ENCODE peak calls at places on chromosomes 16 and 17, in eight cellular contexts. M is PC-3, U is spleen, G is tibial artery, X is fibroblast of lung, W is tibial nerve, E is brain microvascular endothelial cell, D is OCI-LY7. Z is an unnamed sample.

GRCh38 chr17:45098869-45099616 is 33.3 kb downstream of the PLCD3 start:
- DNase-seq in M (peak; percentile 92), U (peak; percentile 93), G (peak; percentile 91), X (peak; percentile 58), W (peak; percentile 93), E (peak; percentile 60), D (peak; percentile 78), Z (peak; percentile 98)

GRCh38 chr17:44636562-44636961 is 19.7 kb upstream of the MEIOC start:
- DNase-seq in M (peak; percentile 68), U (no peak), G (no peak), X (peak; percentile 41), W (no peak), E (peak; percentile 11), D (peak; percentile 45), Z (peak; percentile 61)

GRCh38 chr17:15918661-15919259 is 26.2 kb upstream of the ADORA2B start:
- DNase-seq in M (peak; percentile 75), U (no peak), G (no peak), X (no peak), W (no peak), E (no peak), D (no peak), Z (no peak)

GRCh38 chr16:47885489-47885888 is 270.3 kb downstream of the ABCC12 start:
- DNase-seq in M (no peak), U (no peak), G (no peak), X (no peak), W (no peak), E (no peak), D (no peak), Z (no peak)

GRCh38 chr17:31842416-31843381 is 16.3 kb downstream of the COPRS start:
- DNase-seq in M (peak; percentile 64), U (peak; percentile 83), G (peak; percentile 89), X (peak; percentile 78), W (peak; percentile 63), E (peak; percentile 49), D (peak; percentile 80), Z (peak; percentile 83)

GRCh38 chr17:8744086-8744781 is 402 bp downstream of the CCDC42 start:
- DNase-seq in M (no peak), U (no peak), G (no peak), X (no peak), W (no peak), E (no peak), D (no peak), Z (no peak)

GRCh38 chr16:77868478-77868877 is 80.1 kb downstream of the VAT1L start:
- DNase-seq in M (no peak), U (no peak), G (no peak), X (no peak), W (no peak), E (no peak), D (no peak), Z (no peak)

GRCh38 chr16:88395669-88396584 is 13.2 kb downstream of the ZNF469 start:
- DNase-seq in M (no peak), U (no peak), G (no peak), X (no peak), W (no peak), E (no peak), D (no peak), Z (no peak)

GRCh38 chr17:64621772-64622171 is 40.3 kb downstream of the SMURF2 start:
- DNase-seq in M (no peak), U (no peak), G (no peak), X (no peak), W (no peak), E (no peak), D (no peak), Z (no peak)

GRCh38 chr17:81832608-81833159 is 407 bp downstream of the MCRIP1 start:
- DNase-seq in M (no peak), U (peak; percentile 91), G (peak; percentile 75), X (peak; percentile 30), W (peak; percentile 18), E (no peak), D (peak; percentile 55), Z (peak; percentile 96)

GRCh38 chr17:77691216-77692085 is 267.1 kb upstream of the TNRC6C start:
- DNase-seq in M (no peak), U (no peak), G (peak; percentile 60), X (no peak), W (no peak), E (no peak), D (peak; percentile 84), Z (no peak)

GRCh38 chr16:89690392-89690901 is 4.0 kb downstream of the CDK10 start:
- DNase-seq in M (no peak), U (peak; percentile 59), G (no peak), X (no peak), W (no peak), E (no peak), D (no peak), Z (peak; percentile 65)

GRCh38 chr17:75242461-75243042 is 18.9 kb downstream of the GGA3 start:
- DNase-seq in M (no peak), U (peak; percentile 84), G (no peak), X (no peak), W (no peak), E (no peak), D (peak; percentile 53), Z (peak; percentile 46)

GRCh38 chr16:69935278-69935711 is 15.8 kb upstream of the CLEC18A start:
- DNase-seq in M (no peak), U (no peak), G (peak; percentile 91), X (peak; percentile 78), W (no peak), E (no peak), D (no peak), Z (peak; percentile 68)

GRCh38 chr17:5581655-5582054 is 2.7 kb downstream of the NLRP1 start:
- DNase-seq in M (no peak), U (no peak), G (no peak), X (no peak), W (no peak), E (no peak), D (no peak), Z (no peak)

GRCh38 chr17:61253293-61253801 is 146.3 kb upstream of the TBX2 start:
- DNase-seq in M (no peak), U (no peak), G (peak; percentile 78), X (no peak), W (peak; percentile 46), E (no peak), D (no peak), Z (no peak)

GRCh38 chr17:61253937-61254677 is 145.5 kb upstream of the TBX2 start:
- DNase-seq in M (no peak), U (no peak), G (no peak), X (no peak), W (no peak), E (no peak), D (no peak), Z (peak; percentile 8)

GRCh38 chr17:61250335-61250890 is 149.2 kb upstream of the TBX2 start:
- DNase-seq in M (peak; percentile 30), U (no peak), G (no peak), X (peak; percentile 74), W (no peak), E (peak; percentile 75), D (no peak), Z (peak; percentile 71)

GRCh38 chr17:61249649-61250301 is 149.9 kb upstream of the TBX2 start:
- DNase-seq in M (no peak), U (no peak), G (no peak), X (no peak), W (no peak), E (no peak), D (no peak), Z (no peak)

DNA sequence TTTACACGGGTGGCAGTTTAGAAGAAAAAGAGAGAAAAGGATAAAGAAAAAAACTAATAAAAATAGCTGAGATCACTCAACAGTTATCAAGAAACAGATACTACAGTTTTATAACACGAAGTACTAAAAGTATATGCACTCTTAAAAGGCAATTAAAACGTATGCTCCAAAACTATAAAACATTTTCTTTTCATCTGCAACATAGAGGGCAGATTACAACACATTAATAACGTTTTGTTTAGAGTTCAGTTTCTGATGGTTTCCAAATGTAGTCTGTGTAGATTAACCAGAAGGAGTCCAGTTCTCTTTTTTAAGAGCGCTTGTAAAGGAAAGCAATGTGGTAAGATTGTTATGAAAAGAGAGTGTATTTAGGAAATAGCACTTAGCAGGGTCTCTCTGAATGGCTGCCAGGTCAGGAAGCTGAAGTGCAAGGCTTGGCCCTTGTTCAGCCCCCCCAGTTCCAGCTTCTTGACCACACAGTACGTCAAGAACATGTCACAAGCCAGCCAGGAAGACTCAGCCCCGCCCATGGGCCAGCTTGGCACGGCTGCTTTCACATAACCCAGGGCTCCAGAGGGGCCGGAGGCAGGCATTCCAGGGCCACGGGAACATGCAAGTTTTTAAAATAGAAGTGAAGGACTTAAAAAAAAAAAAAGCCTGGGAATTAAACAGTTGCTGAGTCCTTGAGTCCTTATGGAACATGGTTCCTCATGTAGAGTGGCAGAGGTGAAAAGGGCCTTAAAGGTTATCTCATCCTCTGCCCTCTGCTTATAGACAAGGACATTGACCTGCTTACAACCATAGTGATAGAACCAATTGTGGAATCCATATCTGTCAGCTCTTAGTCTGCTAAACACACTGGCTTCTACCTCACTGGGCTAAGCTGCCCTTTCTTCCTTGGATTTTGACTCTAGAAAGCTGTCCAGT is 147.4 kb upstream of the TBX2 start:
- DNase-seq in M (no peak), U (peak; percentile 90), G (peak; percentile 99), X (peak; percentile 97), W (peak; percentile 97), E (peak; percentile 99), D (no peak), Z (peak; percentile 89)
- H3K4me3 ChIP-seq in M (no peak overlapping the region), U (no peak overlapping the region), G (no peak overlapping the region), X (no peak overlapping the region), W (no peak overlapping the region), E (no peak overlapping the region), D (no peak overlapping the region), Z (peak overlapping the region; percentile 2)

DNA sequence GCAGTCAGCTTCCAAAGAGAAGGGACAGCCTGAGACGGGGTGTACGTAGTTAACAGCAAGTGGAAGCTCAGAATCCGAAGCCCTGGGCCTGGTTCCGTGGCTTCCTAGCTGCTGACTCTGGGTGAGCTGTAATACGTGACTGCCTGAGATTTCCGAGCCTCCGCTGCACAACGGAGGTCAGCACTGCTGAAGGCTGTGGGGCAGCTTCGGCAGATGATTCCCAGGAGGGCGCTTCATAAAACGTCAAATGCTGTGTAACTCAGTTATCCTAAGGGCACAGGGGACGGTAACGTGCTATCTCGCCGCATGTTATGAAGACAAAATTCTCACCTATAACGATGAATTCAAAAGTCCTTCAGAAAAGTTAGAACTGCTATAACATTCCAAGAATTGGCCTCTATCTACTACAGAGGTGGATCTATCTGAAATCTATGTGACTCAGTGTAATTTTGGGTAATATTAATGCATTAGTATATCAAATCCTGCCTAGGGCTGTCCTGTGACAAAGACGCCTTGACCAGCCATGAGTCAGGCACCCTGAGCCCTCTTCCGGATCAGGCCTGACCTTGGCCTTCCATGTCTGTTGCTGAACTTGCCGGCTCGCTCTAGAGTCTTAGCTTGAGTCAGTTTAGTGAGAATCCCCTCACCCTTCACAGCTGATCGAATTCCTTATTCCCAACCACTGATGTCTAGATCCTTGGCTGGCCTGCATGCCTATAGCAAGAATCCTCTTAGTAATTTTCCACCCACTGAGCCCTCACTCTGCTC is 43.5 kb downstream of the MARF1 start:
- DNase-seq in M (peak; percentile 7), U (no peak), G (peak; percentile 56), X (no peak), W (no peak), E (no peak), D (no peak), Z (no peak)
- H3K36me3 ChIP-seq in M (peaks cover 7% of the 10 kb centered on the region), U (peaks cover 87% of the 10 kb centered on the region), G (peaks cover 64% of the 10 kb centered on the region), X (peaks cover 17% of the 10 kb centered on the region), W (peaks cover 99% of the 10 kb centered on the region), E (peaks cover 44% of the 10 kb centered on the region), D (peaks cover 100% of the 10 kb centered on the region), Z (peaks cover 80% of the 10 kb centered on the region)

GRCh38 chr17:41340496-41340895 is 10.1 kb downstream of the KRT33A start:
- DNase-seq in M (no peak), U (no peak), G (no peak), X (no peak), W (no peak), E (no peak), D (no peak), Z (no peak)
- TF ChIP-seq CTCF in M (no peak), U (no peak), G (no peak), X (no peak), W (no peak), E (no peak), D (no peak), Z (no peak)

GRCh38 chr17:17751489-17751995 is 70.3 kb downstream of the RAI1 start:
- DNase-seq in M (no peak), U (no peak), G (no peak), X (no peak), W (no peak), E (no peak), D (peak; percentile 54), Z (peak; percentile 76)
- H3K4me3 ChIP-seq in M (peak overlapping the region; percentile 57), U (peak overlapping the region; percentile 32), G (peak overlapping the region; percentile 52), X (peak overlapping the region; percentile 4), W (peak overlapping the region; percentile 52), E (peak overlapping the region; percentile 43), D (peak overlapping the region; percentile 59), Z (peak overlapping the region; percentile 74)